ENCODE peak calls at places on chromosome 20, in seven cellular contexts. X, K, C, V, I, F and N are unnamed samples. For H3K4me1, the result is how much of the 10 kb centered on the place peaks cover.

GRCh38 chr20:13525225-13525940 is 113.3 kb downstream of the TASP1 start:
- DNase-seq in X (peak), K (peak), C (no peak), V (peak), I (no peak), F (peak), N (no peak)

GRCh38 chr20:35196313-35196712 is 24.4 kb downstream of the PROCR start:
- DNase-seq in X (no peak), K (no peak), C (no peak), V (no peak), I (no peak), F (no peak), N (no peak)

GRCh38 chr20:53783768-53784167 is 190.1 kb upstream of the ZNF217 start:
- DNase-seq in X (no peak), K (no peak), C (no peak), V (no peak), I (no peak), F (no peak), N (no peak)

GRCh38 chr20:34945315-34946077 is 10.1 kb downstream of the GSS start:
- DNase-seq in X (no peak), K (no peak), C (no peak), V (no peak), I (no peak), F (no peak), N (no peak)

GRCh38 chr20:33419140-33419974 is 18.0 kb upstream of the CDK5RAP1 start:
- DNase-seq in X (peak), K (no peak), C (no peak), V (no peak), I (no peak), F (no peak), N (no peak)

GRCh38 chr20:24131684-24132083 is 143.1 kb upstream of the GGTLC1 start:
- DNase-seq in X (no peak), K (no peak), C (no peak), V (no peak), I (no peak), F (peak), N (no peak)

GRCh38 chr20:13857304-13857703 is 72.5 kb downstream of the NDUFAF5 start:
- DNase-seq in X (no peak), K (no peak), C (no peak), V (no peak), I (no peak), F (no peak), N (no peak)

GRCh38 chr20:16262594-16262993 is 310.7 kb downstream of the KIF16B start:
- DNase-seq in X (no peak), K (no peak), C (no peak), V (no peak), I (no peak), F (no peak), N (no peak)

GRCh38 chr20:5001174-5002076 is at the start of gene SLC23A2:
- DNase-seq in X (no peak), K (peak), C (no peak), V (peak), I (peak), F (peak), N (peak)

GRCh38 chr20:41172296-41173140 is 35.2 kb downstream of the PLCG1 start:
- DNase-seq in X (no peak), K (no peak), C (no peak), V (no peak), I (peak), F (no peak), N (peak)

GRCh38 chr20:8223096-8223870 is 91.2 kb downstream of the PLCB1 start:
- DNase-seq in X (peak), K (peak), C (no peak), V (no peak), I (no peak), F (no peak), N (no peak)

GRCh38 chr20:33387177-33387576 is 14.1 kb downstream of the CDK5RAP1 start:
- DNase-seq in X (peak), K (peak), C (no peak), V (no peak), I (no peak), F (no peak), N (no peak)

GRCh38 chr20:5751856-5752255 is 1.7 kb downstream of the SHLD1 start:
- DNase-seq in X (no peak), K (no peak), C (no peak), V (peak), I (no peak), F (no peak), N (no peak)

GRCh38 chr20:13008761-13009681 is at the start of gene SPTLC3:
- DNase-seq in X (peak), K (peak), C (no peak), V (peak), I (no peak), F (peak), N (peak)

GRCh38 chr20:47400685-47401084 is 44.2 kb upstream of the ZMYND8 start:
- DNase-seq in X (no peak), K (no peak), C (no peak), V (peak), I (no peak), F (no peak), N (peak)

GRCh38 chr20:44154521-44155001 is 32.4 kb downstream of the JPH2 start:
- DNase-seq in X (no peak), K (peak), C (no peak), V (peak), I (no peak), F (peak), N (no peak)

GRCh38 chr20:45848421-45848820 is 8.8 kb downstream of the ACOT8 start:
- DNase-seq in X (no peak), K (no peak), C (no peak), V (no peak), I (no peak), F (no peak), N (no peak)

GRCh38 chr20:7714549-7714948 is 225.7 kb downstream of the HAO1 start:
- DNase-seq in X (no peak), K (no peak), C (no peak), V (no peak), I (no peak), F (no peak), N (no peak)

GRCh38 chr20:19750907-19751636 is 7.0 kb upstream of the RIN2 start:
- DNase-seq in X (no peak), K (no peak), C (no peak), V (no peak), I (no peak), F (no peak), N (no peak)

GRCh38 chr20:46037036-46037435 is 8.0 kb downstream of the SLC12A5 start:
- DNase-seq in X (no peak), K (no peak), C (no peak), V (no peak), I (no peak), F (no peak), N (no peak)

GRCh38 chr20:29878281-29878741 is 1379.2 kb upstream of the DEFB115 start:
- DNase-seq in X (no peak), K (no peak), C (no peak), V (no peak), I (no peak), F (peak), N (no peak)

GRCh38 chr20:43583982-43584432 is 6.7 kb upstream of the IFT52 start:
- DNase-seq in X (peak), K (peak), C (no peak), V (no peak), I (no peak), F (no peak), N (no peak)

GRCh38 chr20:44888226-44889103 is 3.0 kb downstream of the YWHAB start:
- DNase-seq in X (no peak), K (peak), C (no peak), V (no peak), I (no peak), F (no peak), N (no peak)

GRCh38 chr20:46694484-46694883 is 5.2 kb upstream of the TP53RK start:
- DNase-seq in X (peak), K (no peak), C (no peak), V (peak), I (no peak), F (no peak), N (no peak)

DNA sequence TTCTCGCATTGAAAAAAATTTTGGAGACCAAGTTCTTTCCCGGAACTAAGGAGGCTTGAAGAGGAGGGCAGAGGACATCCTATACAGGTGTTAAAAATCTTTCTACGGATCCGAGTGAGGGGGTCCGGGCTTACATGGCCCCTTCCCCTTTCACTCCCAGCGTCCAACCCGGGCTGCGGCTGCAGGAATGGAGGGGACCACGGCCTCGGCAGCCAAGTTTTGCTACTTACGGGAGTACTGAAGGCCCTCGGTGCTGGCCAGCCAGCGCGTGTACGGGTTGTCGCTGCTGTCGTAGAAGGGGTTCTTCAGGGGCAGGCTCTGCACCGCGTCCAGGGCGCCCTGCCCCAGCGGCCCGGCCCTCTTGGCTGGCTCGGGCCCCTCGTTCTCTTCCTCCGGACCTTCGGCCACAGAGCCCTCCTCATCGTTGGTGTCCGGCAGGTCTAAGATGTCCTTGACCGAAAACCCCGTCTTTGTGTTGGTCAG is 642 bp downstream of the NKX2-2 start:
- DNase-seq in X (no peak), K (no peak), C (no peak), V (peak), I (peak), F (no peak), N (peak)
- H3K27ac ChIP-seq in X (no peak), K (no peak), C (no peak), V (no peak), I (no peak), F (no peak), N (no peak)

GRCh38 chr20:36483205-36483918 is 58.0 kb upstream of the MYL9 start:
- DNase-seq in X (no peak), K (no peak), C (no peak), V (no peak), I (no peak), F (no peak), N (no peak)

GRCh38 chr20:36480456-36481048 is 60.8 kb upstream of the MYL9 start:
- DNase-seq in X (no peak), K (no peak), C (no peak), V (no peak), I (no peak), F (no peak), N (no peak)

GRCh38 chr20:36483919-36484808 is 57.2 kb upstream of the MYL9 start:
- DNase-seq in X (peak), K (peak), C (no peak), V (no peak), I (no peak), F (no peak), N (no peak)

GRCh38 chr20:36481380-36482043 is 59.8 kb upstream of the MYL9 start:
- DNase-seq in X (no peak), K (no peak), C (no peak), V (peak), I (no peak), F (no peak), N (no peak)

DNA sequence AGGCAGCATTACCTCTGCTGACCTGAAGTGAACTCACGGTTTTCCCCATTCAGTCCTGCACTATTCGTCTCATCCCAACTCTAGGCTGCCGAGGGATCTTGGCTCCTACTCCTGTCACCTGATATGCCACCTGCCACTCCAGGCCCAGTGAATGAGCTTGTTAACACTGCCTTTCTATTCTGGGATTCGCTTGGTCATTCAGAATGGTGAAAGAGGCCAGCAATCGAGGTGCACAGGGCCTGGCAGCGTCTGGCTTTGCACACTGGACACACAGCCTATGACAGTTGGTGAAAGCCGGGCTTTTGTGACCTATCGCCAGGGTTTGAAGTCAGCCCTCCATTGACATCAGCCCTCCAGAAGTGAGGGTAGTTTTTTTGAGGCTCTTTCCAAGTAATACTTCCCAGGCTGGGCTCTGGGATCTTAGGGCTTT is 59.3 kb upstream of the MYL9 start:
- DNase-seq in X (no peak), K (no peak), C (no peak), V (no peak), I (no peak), F (no peak), N (no peak)
- H3K4me1 ChIP-seq in X (under half), K (under half), C (under half), V (under half), I (under half), F (under half), N (under half)

GRCh38 chr20:57950764-57951163 is 240.9 kb upstream of the PMEPA1 start:
- DNase-seq in X (no peak), K (no peak), C (no peak), V (no peak), I (no peak), F (no peak), N (no peak)

GRCh38 chr20:57946559-57947315 is 236.9 kb upstream of the PMEPA1 start:
- DNase-seq in X (no peak), K (no peak), C (no peak), V (no peak), I (no peak), F (no peak), N (no peak)

GRCh38 chr20:57951549-57951948 is 241.7 kb upstream of the PMEPA1 start:
- DNase-seq in X (no peak), K (no peak), C (no peak), V (no peak), I (no peak), F (no peak), N (no peak)

GRCh38 chr20:57947421-57948176 is 237.8 kb upstream of the PMEPA1 start:
- DNase-seq in X (peak), K (no peak), C (no peak), V (no peak), I (no peak), F (no peak), N (no peak)

DNA sequence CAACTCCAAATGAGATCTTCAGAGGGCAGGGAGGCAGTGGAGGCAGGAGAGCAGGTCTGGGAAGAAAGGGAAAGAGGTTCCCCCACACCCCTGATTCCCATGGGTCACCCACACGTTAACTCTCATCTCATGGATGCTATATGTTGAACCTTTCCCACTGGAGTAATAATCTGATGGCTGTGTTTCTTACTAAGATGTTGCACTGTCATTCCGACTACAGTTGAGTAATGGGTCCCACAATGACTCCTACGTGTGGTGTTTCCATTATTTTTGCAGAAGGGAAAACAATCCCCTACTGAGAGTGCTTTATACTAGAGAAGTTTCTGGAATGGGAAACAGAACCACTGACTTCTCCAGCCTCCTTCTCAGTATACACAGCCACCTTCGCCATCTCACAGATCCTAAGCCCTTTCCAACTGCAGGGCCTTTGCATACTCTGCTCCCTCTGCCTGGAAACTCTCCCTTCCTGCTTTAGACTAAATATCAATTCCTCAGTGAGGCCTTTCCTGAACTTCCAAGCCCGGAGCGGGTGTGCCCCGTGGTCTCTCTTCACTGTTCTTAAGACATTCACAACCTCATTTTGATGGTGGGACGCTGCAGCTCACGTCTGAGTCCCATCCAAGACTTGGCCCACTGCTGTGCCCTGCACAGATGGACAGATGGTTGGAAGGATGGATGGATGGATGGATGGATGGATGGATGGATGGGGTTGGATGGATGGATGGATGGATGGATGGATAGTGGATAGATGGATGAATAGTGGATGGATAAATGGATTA is 238.6 kb upstream of the PMEPA1 start:
- DNase-seq in X (no peak), K (no peak), C (no peak), V (no peak), I (no peak), F (no peak), N (no peak)
- H2BK120ac ChIP-seq in X (no peak), K (no peak), C (no peak), V (no peak), I (no peak), F (no peak), N (no peak)

GRCh38 chr20:38072885-38073284 is 39.3 kb downstream of the RPRD1B start:
- DNase-seq in X (no peak), K (no peak), C (no peak), V (no peak), I (no peak), F (no peak), N (no peak)
- H3K27ac ChIP-seq in X (peak), K (no peak), C (no peak), V (no peak), I (no peak), F (no peak), N (no peak)

GRCh38 chr20:31691646-31692275 is 30.9 kb downstream of the BCL2L1 start:
- DNase-seq in X (peak), K (no peak), C (no peak), V (peak), I (no peak), F (no peak), N (no peak)

GRCh38 chr20:31693402-31693801 is 29.3 kb downstream of the BCL2L1 start:
- DNase-seq in X (no peak), K (no peak), C (no peak), V (no peak), I (no peak), F (no peak), N (no peak)

GRCh38 chr20:31687777-31688176 is 34.9 kb downstream of the BCL2L1 start:
- DNase-seq in X (no peak), K (no peak), C (no peak), V (no peak), I (no peak), F (no peak), N (no peak)

GRCh38 chr20:31689141-31689540 is 33.5 kb downstream of the BCL2L1 start:
- DNase-seq in X (no peak), K (no peak), C (no peak), V (no peak), I (no peak), F (no peak), N (no peak)

GRCh38 chr20:31690124-31690666 is 32.5 kb downstream of the BCL2L1 start:
- DNase-seq in X (no peak), K (no peak), C (no peak), V (no peak), I (no peak), F (no peak), N (no peak)
- H3K4me1 ChIP-seq in X (under half), K (under half), C (under half), V (under half), I (under half), F (under half), N (under half)

GRCh38 chr20:57128051-57128757 is 138.2 kb downstream of the BMP7 start:
- DNase-seq in X (no peak), K (no peak), C (no peak), V (no peak), I (no peak), F (no peak), N (no peak)

GRCh38 chr20:57131077-57131476 is 135.4 kb downstream of the BMP7 start:
- DNase-seq in X (no peak), K (no peak), C (no peak), V (no peak), I (no peak), F (no peak), N (no peak)

GRCh38 chr20:57129303-57129702 is 137.1 kb downstream of the BMP7 start:
- DNase-seq in X (no peak), K (no peak), C (no peak), V (no peak), I (no peak), F (no peak), N (no peak)

GRCh38 chr20:57131601-57132391 is 134.6 kb downstream of the BMP7 start:
- DNase-seq in X (no peak), K (no peak), C (no peak), V (no peak), I (no peak), F (no peak), N (no peak)

GRCh38 chr20:57130160-57130772 is 136.2 kb downstream of the BMP7 start:
- DNase-seq in X (no peak), K (no peak), C (no peak), V (no peak), I (no peak), F (no peak), N (no peak)
- H2BK120ac ChIP-seq in X (no peak), K (no peak), C (no peak), V (no peak), I (no peak), F (no peak), N (no peak)

DNA sequence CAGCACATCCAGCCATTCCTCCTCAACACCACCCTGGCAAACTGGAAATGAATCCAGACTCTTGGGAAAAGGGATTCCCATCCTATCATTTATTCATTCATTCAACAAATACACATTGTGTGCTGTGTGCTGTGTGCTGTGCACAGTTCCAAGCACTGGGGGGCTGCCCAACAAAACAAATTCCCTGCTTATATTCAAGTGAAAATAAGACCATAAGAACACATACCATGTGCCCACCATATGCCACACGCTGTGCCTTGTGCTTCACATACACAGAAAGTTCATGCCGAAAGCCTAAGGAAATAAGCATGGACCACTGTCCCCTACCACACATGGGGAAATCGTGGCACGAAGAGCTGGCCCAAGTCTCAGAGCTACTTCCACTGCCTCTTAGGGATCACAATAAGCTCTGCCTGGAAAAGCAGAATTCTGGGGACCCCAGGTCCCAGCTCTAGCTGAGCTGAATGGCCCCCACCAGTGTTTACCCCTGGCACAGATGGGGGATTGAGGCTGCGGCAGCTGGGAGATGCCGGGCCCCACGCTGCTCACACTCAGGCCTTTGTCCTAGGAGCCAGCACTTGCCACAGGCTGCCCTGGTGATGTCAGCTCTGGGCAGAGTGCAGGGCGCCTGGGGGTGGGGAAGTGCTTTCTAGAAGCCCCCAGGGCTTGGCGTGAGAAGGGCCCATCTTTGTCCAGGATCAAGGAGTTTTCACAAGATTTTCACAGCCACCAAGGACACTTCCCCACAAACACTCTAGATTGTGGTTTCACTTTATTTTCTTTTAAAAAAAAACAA is 99.6 kb downstream of the PREX1 start:
- DNase-seq in X (no peak), K (no peak), C (no peak), V (no peak), I (no peak), F (no peak), N (no peak)
- H3K27ac ChIP-seq in X (no peak), K (no peak), C (no peak), V (no peak), I (no peak), F (no peak), N (no peak)

DNA sequence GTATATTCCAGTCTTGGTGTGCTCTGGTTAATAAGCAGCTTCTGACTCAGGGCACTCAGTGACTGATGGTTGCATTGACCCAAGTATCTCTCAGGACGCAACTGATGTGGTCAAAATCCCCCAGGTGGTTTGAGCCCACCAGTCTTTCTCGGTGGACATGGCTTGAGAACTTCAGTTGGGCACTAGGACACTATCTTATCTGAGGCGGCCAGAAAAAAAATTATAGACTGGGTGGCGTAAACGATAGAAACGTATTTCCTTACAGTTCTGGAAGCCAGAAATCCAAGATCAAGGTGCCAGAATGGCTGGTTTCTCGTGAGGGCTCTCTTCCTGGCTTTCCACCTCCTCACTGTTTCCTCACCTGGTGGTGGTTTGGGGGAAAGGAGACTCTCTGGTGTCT is 52.2 kb downstream of the PPP1R16B start:
- DNase-seq in X (no peak), K (no peak), C (no peak), V (no peak), I (no peak), F (no peak), N (no peak)
- H3K4me1 ChIP-seq in X (under half), K (under half), C (under half), V (under half), I (under half), F (under half), N (under half)